ENCODE peak calls at places on chromosomes 4 and X, in four cellular contexts. One of them, this sample, is unnamed.

GRCh38 chr4:98462487-98462886 is 195.9 kb downstream of the TSPAN5 start:
- DNase-seq in psoas muscle: no peak
- DNase-seq in HTR-8/SVneo: no peak
- DNase-seq in iris pigment epithelial cell: no peak
- DNase-seq in this sample: no peak

GRCh38 chrX:138763761-138764160 is 52.2 kb upstream of the FGF13 start:
- DNase-seq in psoas muscle: no peak
- DNase-seq in iris pigment epithelial cell: no peak
- DNase-seq in HTR-8/SVneo: no peak
- DNase-seq in this sample: no peak

GRCh38 chrX:57821703-57822375 is 88.4 kb downstream of the ZXDA start:
- DNase-seq in HTR-8/SVneo: peak; percentile 1
- DNase-seq in iris pigment epithelial cell: peak; percentile 50
- DNase-seq in psoas muscle: no peak
- DNase-seq in this sample: peak; percentile 39

GRCh38 chr4:40737882-40738281 is 11.9 kb upstream of the NSUN7 start:
- DNase-seq in iris pigment epithelial cell: no peak
- DNase-seq in psoas muscle: no peak
- DNase-seq in HTR-8/SVneo: no peak
- DNase-seq in this sample: no peak

GRCh38 chr4:142480244-142480643 is 365.9 kb downstream of the INPP4B start:
- DNase-seq in iris pigment epithelial cell: peak; percentile 30
- DNase-seq in psoas muscle: no peak
- DNase-seq in HTR-8/SVneo: no peak
- DNase-seq in this sample: no peak

GRCh38 chr4:47478799-47479198 is 6.3 kb upstream of the ATP10D start:
- DNase-seq in psoas muscle: no peak
- DNase-seq in iris pigment epithelial cell: no peak
- DNase-seq in HTR-8/SVneo: no peak
- DNase-seq in this sample: no peak

GRCh38 chrX:24575496-24575895 is 71.7 kb downstream of the PCYT1B start:
- DNase-seq in HTR-8/SVneo: no peak
- DNase-seq in iris pigment epithelial cell: no peak
- DNase-seq in psoas muscle: no peak
- DNase-seq in this sample: no peak

GRCh38 chrX:9604111-9604907 is 139.5 kb downstream of the TBL1X start:
- DNase-seq in HTR-8/SVneo: no peak
- DNase-seq in iris pigment epithelial cell: no peak
- DNase-seq in psoas muscle: peak; percentile 79
- DNase-seq in this sample: no peak

GRCh38 chrX:65985922-65986588 is 53.8 kb downstream of the VSIG4 start:
- DNase-seq in psoas muscle: no peak
- DNase-seq in HTR-8/SVneo: peak; percentile 0
- DNase-seq in iris pigment epithelial cell: peak; percentile 47
- DNase-seq in this sample: peak; percentile 7

GRCh38 chr4:103915224-103915869 is 195.6 kb upstream of the TACR3 start:
- DNase-seq in HTR-8/SVneo: peak; percentile 5
- DNase-seq in psoas muscle: no peak
- DNase-seq in iris pigment epithelial cell: peak; percentile 9
- DNase-seq in this sample: peak; percentile 8

GRCh38 chrX:142999209-142999720 is 26.5 kb upstream of the SPANXN4 start:
- DNase-seq in HTR-8/SVneo: no peak
- DNase-seq in iris pigment epithelial cell: peak; percentile 0
- DNase-seq in psoas muscle: no peak
- DNase-seq in this sample: no peak

GRCh38 chrX:94645727-94646126 is 971.7 kb downstream of the FAM133A start:
- DNase-seq in iris pigment epithelial cell: no peak
- DNase-seq in HTR-8/SVneo: no peak
- DNase-seq in psoas muscle: no peak
- DNase-seq in this sample: no peak

GRCh38 chrX:52265713-52266112 is 81.0 kb downstream of the MAGED4 start:
- DNase-seq in psoas muscle: no peak
- DNase-seq in HTR-8/SVneo: no peak
- DNase-seq in iris pigment epithelial cell: no peak
- DNase-seq in this sample: no peak

GRCh38 chr4:42074294-42074693 is 78.2 kb downstream of the BEND4 start:
- DNase-seq in HTR-8/SVneo: no peak
- DNase-seq in iris pigment epithelial cell: peak; percentile 35
- DNase-seq in psoas muscle: no peak
- DNase-seq in this sample: no peak

GRCh38 chr4:13432453-13432852 is 51.7 kb downstream of the RAB28 start:
- DNase-seq in iris pigment epithelial cell: peak; percentile 41
- DNase-seq in HTR-8/SVneo: no peak
- DNase-seq in psoas muscle: no peak
- DNase-seq in this sample: no peak

GRCh38 chrX:29724316-29724715 is 491.0 kb upstream of the MAGEB2 start:
- DNase-seq in iris pigment epithelial cell: no peak
- DNase-seq in psoas muscle: no peak
- DNase-seq in HTR-8/SVneo: no peak
- DNase-seq in this sample: no peak

GRCh38 chrX:137428251-137428661 is 137.7 kb upstream of the ZIC3 start:
- DNase-seq in psoas muscle: peak; percentile 16
- DNase-seq in iris pigment epithelial cell: no peak
- DNase-seq in HTR-8/SVneo: no peak
- DNase-seq in this sample: no peak

GRCh38 chrX:2484721-2485459 is 15.9 kb downstream of the DHRSX start:
- DNase-seq in HTR-8/SVneo: no peak
- DNase-seq in psoas muscle: no peak
- DNase-seq in iris pigment epithelial cell: peak; percentile 52
- DNase-seq in this sample: peak; percentile 8

GRCh38 chr4:25107827-25108516 is 52.3 kb downstream of the SEPSECS start:
- DNase-seq in iris pigment epithelial cell: no peak
- DNase-seq in psoas muscle: no peak
- DNase-seq in HTR-8/SVneo: no peak
- DNase-seq in this sample: no peak

GRCh38 chr4:109966891-109967481 is 54.3 kb downstream of the EGF start:
- DNase-seq in iris pigment epithelial cell: no peak
- DNase-seq in HTR-8/SVneo: no peak
- DNase-seq in psoas muscle: no peak
- DNase-seq in this sample: no peak

GRCh38 chr4:132504438-132504837 is 644.7 kb upstream of the PCDH10 start:
- DNase-seq in iris pigment epithelial cell: peak; percentile 17
- DNase-seq in psoas muscle: no peak
- DNase-seq in HTR-8/SVneo: no peak
- DNase-seq in this sample: peak; percentile 20

GRCh38 chrX:3728454-3728853 is 15.0 kb upstream of the PRKX start:
- DNase-seq in HTR-8/SVneo: no peak
- DNase-seq in psoas muscle: no peak
- DNase-seq in iris pigment epithelial cell: peak; percentile 76
- DNase-seq in this sample: no peak

GRCh38 chr4:69727924-69728323 is 32.5 kb downstream of the SULT1B1 start:
- DNase-seq in psoas muscle: no peak
- DNase-seq in iris pigment epithelial cell: peak; percentile 52
- DNase-seq in HTR-8/SVneo: no peak
- DNase-seq in this sample: no peak

GRCh38 chrX:24925430-24925829 is 90.3 kb downstream of the ARX start:
- DNase-seq in psoas muscle: no peak
- DNase-seq in iris pigment epithelial cell: peak; percentile 33
- DNase-seq in HTR-8/SVneo: no peak
- DNase-seq in this sample: no peak

GRCh38 chrX:41491267-41492004 is 44.3 kb downstream of the NYX start:
- DNase-seq in HTR-8/SVneo: peak; percentile 42
- DNase-seq in iris pigment epithelial cell: peak; percentile 95
- DNase-seq in psoas muscle: peak; percentile 21
- DNase-seq in this sample: peak; percentile 90

GRCh38 chr4:20552004-20552403 is 148.3 kb upstream of the PACRGL start:
- DNase-seq in HTR-8/SVneo: no peak
- DNase-seq in psoas muscle: no peak
- DNase-seq in iris pigment epithelial cell: no peak
- DNase-seq in this sample: no peak

GRCh38 chr4:59904331-59904730 is 1295.8 kb upstream of the ADGRL3 start:
- DNase-seq in HTR-8/SVneo: no peak
- DNase-seq in iris pigment epithelial cell: no peak
- DNase-seq in psoas muscle: no peak
- DNase-seq in this sample: no peak

GRCh38 chr4:158891256-158891655 is 122.4 kb downstream of the FNIP2 start:
- DNase-seq in iris pigment epithelial cell: no peak
- DNase-seq in HTR-8/SVneo: no peak
- DNase-seq in psoas muscle: no peak
- DNase-seq in this sample: no peak

GRCh38 chrX:63513825-63514574 is 162.9 kb upstream of the SPIN4 start:
- DNase-seq in iris pigment epithelial cell: peak; percentile 68
- DNase-seq in psoas muscle: no peak
- DNase-seq in HTR-8/SVneo: no peak
- DNase-seq in this sample: peak; percentile 35

GRCh38 chr4:156945532-156945931 is 26.1 kb downstream of the PDGFC start:
- DNase-seq in psoas muscle: no peak
- DNase-seq in HTR-8/SVneo: no peak
- DNase-seq in iris pigment epithelial cell: peak; percentile 51
- DNase-seq in this sample: no peak

GRCh38 chrX:17710836-17711235 is 26.5 kb upstream of the SCML1 start:
- DNase-seq in psoas muscle: no peak
- DNase-seq in HTR-8/SVneo: no peak
- DNase-seq in iris pigment epithelial cell: no peak
- DNase-seq in this sample: no peak

GRCh38 chrX:15674514-15674898 is 9.9 kb upstream of the CLTRN start:
- DNase-seq in HTR-8/SVneo: peak; percentile 93
- DNase-seq in iris pigment epithelial cell: no peak
- DNase-seq in psoas muscle: peak; percentile 96
- DNase-seq in this sample: peak; percentile 79

GRCh38 chrX:27995611-27996010 is 14.4 kb upstream of the DCAF8L1 start:
- DNase-seq in psoas muscle: no peak
- DNase-seq in iris pigment epithelial cell: no peak
- DNase-seq in HTR-8/SVneo: no peak
- DNase-seq in this sample: no peak

GRCh38 chr4:80362578-80363181 is 27.1 kb downstream of the CFAP299 start:
- DNase-seq in psoas muscle: no peak
- DNase-seq in HTR-8/SVneo: no peak
- DNase-seq in iris pigment epithelial cell: peak; percentile 45
- DNase-seq in this sample: peak; percentile 8

GRCh38 chrX:135688137-135688536 is 25.3 kb upstream of the CT45A1 start:
- DNase-seq in psoas muscle: no peak
- DNase-seq in iris pigment epithelial cell: no peak
- DNase-seq in HTR-8/SVneo: no peak
- DNase-seq in this sample: no peak

GRCh38 chr4:2060578-2061207 is 1.6 kb downstream of the NAT8L start:
- DNase-seq in psoas muscle: peak; percentile 6
- DNase-seq in iris pigment epithelial cell: no peak
- DNase-seq in HTR-8/SVneo: no peak
- DNase-seq in this sample: no peak

GRCh38 chr4:169201144-169202124 is 69.3 kb downstream of the SH3RF1 start:
- DNase-seq in psoas muscle: no peak
- DNase-seq in HTR-8/SVneo: no peak
- DNase-seq in iris pigment epithelial cell: peak; percentile 22
- DNase-seq in this sample: no peak

GRCh38 chrX:153469811-153470410 is 465 bp downstream of the HAUS7 start:
- DNase-seq in HTR-8/SVneo: no peak
- DNase-seq in iris pigment epithelial cell: peak; percentile 31
- DNase-seq in psoas muscle: peak; percentile 38
- DNase-seq in this sample: peak; percentile 23

This sample was measured in HCEC 1CT.